ENCODE peak calls at places on chromosomes 16 and 17, in five cellular contexts. J, I, T, A and Y are unnamed samples.
A peak's percentile ranks its signal among the peaks of the same experiment; 100 is the strongest.

GRCh38 chr17:7336240-7337175 is at the start of gene ACAP1:
- DNase-seq in J (no peak), I (peak; percentile 94), T (no peak), A (no peak), Y (peak; percentile 64)

GRCh38 chr17:43753488-43754129 is 5.0 kb downstream of the SOST start:
- DNase-seq in J (no peak), I (no peak), T (peak; percentile 41), A (no peak), Y (no peak)

GRCh38 chr16:81583893-81584705 is 139.5 kb downstream of the CMIP start:
- DNase-seq in J (no peak), I (peak; percentile 88), T (no peak), A (peak; percentile 77), Y (peak; percentile 95)

GRCh38 chr16:88811600-88811849 is 203 bp downstream of the APRT start:
- DNase-seq in J (no peak), I (no peak), T (no peak), A (no peak), Y (no peak)

GRCh38 chr17:68291836-68292688 is 767 bp downstream of the ARSG start:
- DNase-seq in J (peak; percentile 39), I (peak; percentile 96), T (peak; percentile 70), A (peak; percentile 59), Y (peak; percentile 68)

GRCh38 chr16:84618428-84619102 is 687 bp upstream of the COTL1 start:
- DNase-seq in J (no peak), I (no peak), T (no peak), A (peak; percentile 95), Y (peak; percentile 75)

GRCh38 chr16:77723108-77723514 is 797 bp downstream of the NUDT7 start:
- DNase-seq in J (no peak), I (no peak), T (no peak), A (peak; percentile 77), Y (no peak)

GRCh38 chr17:78783711-78784396 is 1.8 kb upstream of the CYTH1 start:
- DNase-seq in J (no peak), I (no peak), T (no peak), A (no peak), Y (no peak)

GRCh38 chr16:80557037-80557436 is 16.2 kb downstream of the DYNLRB2 start:
- DNase-seq in J (peak; percentile 20), I (no peak), T (no peak), A (no peak), Y (peak; percentile 18)

GRCh38 chr17:76147211-76148014 is 6.4 kb upstream of the FOXJ1 start:
- DNase-seq in J (no peak), I (peak; percentile 42), T (no peak), A (peak; percentile 48), Y (no peak)

GRCh38 chr16:1781254-1781653 is 1.1 kb downstream of the SPSB3 start:
- DNase-seq in J (no peak), I (no peak), T (no peak), A (no peak), Y (no peak)

GRCh38 chr17:33637534-33637933 is 344.4 kb upstream of the ASIC2 start:
- DNase-seq in J (no peak), I (no peak), T (no peak), A (no peak), Y (no peak)

GRCh38 chr16:84323626-84324025 is 28.9 kb downstream of the WFDC1 start:
- DNase-seq in J (no peak), I (no peak), T (no peak), A (no peak), Y (no peak)

GRCh38 chr16:81140930-81141780 is 45.0 kb upstream of the GCSH start:
- DNase-seq in J (no peak), I (no peak), T (no peak), A (no peak), Y (no peak)

GRCh38 chr16:81511371-81511770 is 66.8 kb downstream of the CMIP start:
- DNase-seq in J (no peak), I (no peak), T (no peak), A (peak; percentile 23), Y (no peak)

GRCh38 chr16:9661336-9661735 is 520.9 kb downstream of the GRIN2A start:
- DNase-seq in J (no peak), I (no peak), T (no peak), A (no peak), Y (no peak)

GRCh38 chr16:22008215-22009142 is 568 bp downstream of the MOSMO start:
- DNase-seq in J (no peak), I (peak; percentile 50), T (no peak), A (no peak), Y (no peak)

GRCh38 chr16:80210787-80211186 is 330.0 kb upstream of the DYNLRB2 start:
- DNase-seq in J (no peak), I (no peak), T (no peak), A (no peak), Y (no peak)

GRCh38 chr16:66107661-66108060 is 258.8 kb upstream of the CDH5 start:
- DNase-seq in J (no peak), I (no peak), T (no peak), A (peak; percentile 54), Y (no peak)

GRCh38 chr16:28309811-28310311 is 17.5 kb downstream of the SBK1 start:
- DNase-seq in J (no peak), I (peak; percentile 66), T (no peak), A (no peak), Y (no peak)

GRCh38 chr17:49496866-49497146 is 1.7 kb downstream of the NGFR start:
- DNase-seq in J (no peak), I (no peak), T (no peak), A (no peak), Y (no peak)
- H3K4me3 ChIP-seq in J (peak overlapping the region; percentile 43), I (peak overlapping the region; percentile 56), T (no peak overlapping the region), A (no peak overlapping the region), Y (no peak overlapping the region)

GRCh38 chr17:38558751-38559024 is 47.1 kb downstream of the SRCIN1 start:
- DNase-seq in J (no peak), I (no peak), T (no peak), A (no peak), Y (peak; percentile 12)

GRCh38 chr17:38561416-38562214 is 44.1 kb downstream of the SRCIN1 start:
- DNase-seq in J (no peak), I (no peak), T (no peak), A (no peak), Y (no peak)

GRCh38 chr17:38559025-38559879 is 46.5 kb downstream of the SRCIN1 start:
- DNase-seq in J (peak; percentile 95), I (peak; percentile 97), T (peak; percentile 47), A (peak; percentile 33), Y (peak; percentile 81)

GRCh38 chr17:38560503-38561318 is 45.0 kb downstream of the SRCIN1 start:
- DNase-seq in J (no peak), I (no peak), T (no peak), A (peak; percentile 52), Y (no peak)

DNA sequence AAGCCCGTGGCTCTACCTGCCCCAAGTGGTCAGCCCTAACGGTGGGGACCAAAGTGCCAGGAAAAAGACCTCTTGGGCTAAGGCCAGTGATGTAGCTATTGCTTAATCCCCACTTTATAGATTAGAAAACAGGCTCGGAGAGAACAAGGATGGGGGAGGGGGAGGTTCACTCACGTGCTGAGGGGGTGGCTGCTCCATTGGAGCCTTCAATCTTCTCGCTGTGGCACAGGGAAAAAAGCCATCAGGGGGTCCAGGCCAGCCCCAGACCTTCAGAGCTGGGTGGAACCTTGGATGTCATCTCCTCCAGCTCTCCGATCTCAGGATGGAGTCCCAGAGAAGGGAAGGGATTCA is 45.9 kb downstream of the SRCIN1 start:
- DNase-seq in J (no peak), I (no peak), T (no peak), A (no peak), Y (no peak)
- H3K4me1 ChIP-seq in J (peaks cover 10% of the 10 kb centered on the region), I (no peaks in the 10 kb centered on the region), T (peaks cover 20% of the 10 kb centered on the region), A (peaks cover 7% of the 10 kb centered on the region), Y (peaks cover 2% of the 10 kb centered on the region)

GRCh38 chr17:81903415-81903831 is 1.4 kb downstream of the NPB start:
- DNase-seq in J (no peak), I (no peak), T (no peak), A (no peak), Y (no peak)

GRCh38 chr17:81901167-81902022 is 643 bp upstream of the NPB start:
- DNase-seq in J (no peak), I (no peak), T (no peak), A (no peak), Y (no peak)

GRCh38 chr17:81903896-81904599 is 2.0 kb downstream of the NPB start:
- DNase-seq in J (no peak), I (no peak), T (no peak), A (no peak), Y (no peak)

GRCh38 chr17:81902023-81902652 is at the start of gene NPB:
- DNase-seq in J (no peak), I (no peak), T (no peak), A (no peak), Y (peak; percentile 37)

GRCh38 chr17:81902653-81903414 is 796 bp downstream of the NPB start:
- DNase-seq in J (no peak), I (no peak), T (no peak), A (no peak), Y (no peak)
- H3K36me3 ChIP-seq in J (no peaks in the 10 kb centered on the region), I (peaks cover 63% of the 10 kb centered on the region), T (peaks cover 9% of the 10 kb centered on the region), A (peaks cover 30% of the 10 kb centered on the region), Y (peaks cover 7% of the 10 kb centered on the region)

GRCh38 chr16:17196526-17196925 is 274.2 kb downstream of the XYLT1 start:
- DNase-seq in J (no peak), I (no peak), T (no peak), A (no peak), Y (no peak)
- H3K4me3 ChIP-seq in J (no peak overlapping the region), I (no peak overlapping the region), T (no peak overlapping the region), A (no peak overlapping the region), Y (no peak overlapping the region)

GRCh38 chr17:35546489-35546888 is 9.0 kb upstream of the SLFN12L start:
- DNase-seq in J (no peak), I (no peak), T (no peak), A (no peak), Y (no peak)
- H3K4me1 ChIP-seq in J (no peaks in the 10 kb centered on the region), I (no peaks in the 10 kb centered on the region), T (peaks cover 3% of the 10 kb centered on the region), A (no peaks in the 10 kb centered on the region), Y (no peaks in the 10 kb centered on the region)

GRCh38 chr17:39402890-39403605 is 1.6 kb upstream of the FBXL20 start:
- DNase-seq in J (no peak), I (no peak), T (no peak), A (no peak), Y (no peak)

GRCh38 chr17:39406951-39407350 is 5.5 kb upstream of the FBXL20 start:
- DNase-seq in J (no peak), I (no peak), T (no peak), A (no peak), Y (no peak)

GRCh38 chr17:39404542-39405378 is 3.3 kb upstream of the FBXL20 start:
- DNase-seq in J (no peak), I (no peak), T (no peak), A (peak; percentile 87), Y (no peak)

GRCh38 chr17:39410279-39410678 is 8.9 kb upstream of the FBXL20 start:
- DNase-seq in J (no peak), I (no peak), T (no peak), A (no peak), Y (no peak)

DNA sequence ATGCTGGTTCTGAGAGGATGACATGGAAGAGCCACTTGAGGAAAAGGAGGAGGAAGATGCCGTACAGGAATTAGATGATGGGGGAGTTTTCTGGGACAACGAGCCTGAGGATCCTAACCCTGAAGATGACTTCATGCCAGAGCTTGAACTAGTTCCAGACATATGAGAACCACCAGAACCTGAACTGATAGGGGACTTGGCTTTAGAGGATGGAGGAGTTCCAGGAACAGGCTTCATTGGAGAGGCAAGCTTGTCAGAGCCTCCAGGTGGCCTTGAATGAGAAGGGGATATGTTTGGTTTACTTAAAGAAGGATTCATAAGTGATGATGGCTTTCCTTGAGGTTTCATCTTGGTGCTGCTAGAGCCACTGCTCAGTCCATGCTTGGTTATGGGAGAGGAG is 6.9 kb upstream of the FBXL20 start:
- DNase-seq in J (no peak), I (no peak), T (no peak), A (no peak), Y (no peak)
- H3K36me3 ChIP-seq in J (peaks cover 2% of the 10 kb centered on the region), I (peaks cover 60% of the 10 kb centered on the region), T (peaks cover 35% of the 10 kb centered on the region), A (peaks cover 14% of the 10 kb centered on the region), Y (peaks cover 19% of the 10 kb centered on the region)